ENCODE peak calls at places on chromosomes 6 and 20, in eight cellular contexts. A is K562, U is endothelial cell of umbilical vein, L is HCT116, R is stomach, K is SK-N-SH, I is transverse colon, H is suprapubic skin. T is an unnamed sample.

GRCh38 chr6:11944111-11944510 is 68.0 kb upstream of the HIVEP1 start:
- DNase-seq in U (no peak), K (no peak), H (no peak), R (no peak), I (no peak), A (no peak), L (no peak), T (no peak)

GRCh38 chr20:4946585-4947378 is 54.5 kb downstream of the SLC23A2 start:
- DNase-seq in K (no peak), L (no peak), A (no peak), I (no peak), U (no peak), R (no peak), H (no peak), T (no peak)

GRCh38 chr6:115000736-115001135 is 657.9 kb upstream of the HS3ST5 start:
- DNase-seq in I (no peak), K (no peak), A (no peak), H (no peak), U (no peak), R (no peak), L (no peak), T (no peak)

GRCh38 chr20:60255866-60256265 is 297.6 kb downstream of the CDH26 start:
- DNase-seq in A (no peak), I (no peak), L (no peak), U (no peak), H (no peak), R (no peak), K (peak; percentile 12), T (no peak)

GRCh38 chr20:7496394-7497111 is 443.7 kb downstream of the HAO1 start:
- DNase-seq in R (no peak), U (peak; percentile 11), I (no peak), H (no peak), K (no peak), A (no peak), L (no peak), T (no peak)

GRCh38 chr6:19454296-19454998 is 382.7 kb upstream of the ID4 start:
- DNase-seq in A (no peak), K (no peak), U (no peak), H (no peak), R (no peak), I (no peak), L (no peak), T (no peak)

GRCh38 chr6:34022873-34023255 is 123.0 kb downstream of the GRM4 start:
- DNase-seq in I (no peak), H (no peak), K (no peak), A (no peak), U (no peak), R (no peak), L (no peak), T (no peak)

GRCh38 chr6:46014511-46015118 is 1.0 kb downstream of the CLIC5 start:
- DNase-seq in I (peak; percentile 45), H (no peak), K (no peak), R (no peak), L (no peak), A (no peak), U (no peak), T (no peak)

GRCh38 chr20:14955396-14955795 is 618.0 kb upstream of the FLRT3 start:
- DNase-seq in I (no peak), A (peak; percentile 5), K (no peak), R (no peak), H (no peak), L (no peak), U (no peak), T (no peak)

GRCh38 chr6:161168281-161168891 is 105.5 kb downstream of the AGPAT4 start:
- DNase-seq in K (peak; percentile 63), H (no peak), A (no peak), L (peak; percentile 86), R (no peak), U (peak; percentile 84), I (no peak), T (no peak)

GRCh38 chr20:45819466-45819865 is 7.0 kb downstream of the UBE2C start:
- DNase-seq in U (no peak), K (no peak), A (no peak), L (no peak), I (no peak), H (no peak), R (no peak), T (no peak)

DNA sequence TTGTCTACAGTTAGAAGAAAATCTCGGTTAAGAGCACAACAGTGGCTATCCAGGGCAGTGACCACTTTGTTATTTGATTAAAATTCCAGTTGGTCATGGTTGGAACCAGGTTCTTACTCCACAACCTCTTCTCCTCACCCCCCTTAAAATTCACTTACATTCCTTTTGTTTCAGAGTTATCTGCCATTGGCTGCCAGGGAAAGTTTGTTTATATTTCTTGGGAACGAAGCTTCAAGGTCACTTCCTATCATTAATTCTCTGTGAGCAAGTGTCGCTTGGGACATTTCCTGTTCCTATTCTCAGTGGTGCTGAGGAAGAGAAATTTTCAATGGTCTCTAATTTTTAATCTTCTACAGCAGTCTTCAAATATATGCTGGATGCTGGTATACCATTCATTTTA is 121.1 kb upstream of the COL21A1 start:
- DNase-seq in K (no peak), I (no peak), U (peak; percentile 76), A (no peak), L (no peak), R (no peak), H (no peak), T (no peak)
- H3K27ac ChIP-seq in K (peak overlapping the region; percentile 94), I (peak overlapping the region; percentile 83), U (peak overlapping the region; percentile 99), A (no peak overlapping the region), L (no peak overlapping the region), R (peak overlapping the region; percentile 84), H (no peak overlapping the region), T (peak overlapping the region; percentile 90)

GRCh38 chr20:56222945-56223344 is 25.6 kb upstream of the MC3R start:
- DNase-seq in A (no peak), R (no peak), U (no peak), I (no peak), L (no peak), H (no peak), K (no peak), T (no peak)
- H3K9me3 ChIP-seq in A (no peaks in the 10 kb centered on the region), R (peaks cover 7% of the 10 kb centered on the region), U (peaks cover 3% of the 10 kb centered on the region), I (no peaks in the 10 kb centered on the region), L (no peaks in the 10 kb centered on the region), H (peaks cover 5% of the 10 kb centered on the region), K (no peaks in the 10 kb centered on the region), T (no peaks in the 10 kb centered on the region)

GRCh38 chr20:346033-346639 is 775 bp upstream of the NRSN2 start:
- DNase-seq in R (no peak), H (no peak), L (no peak), A (no peak), I (no peak), U (no peak), K (no peak), T (no peak)

GRCh38 chr20:347640-348484 is 951 bp downstream of the NRSN2 start:
- DNase-seq in K (peak; percentile 100), R (peak; percentile 85), L (no peak), H (peak; percentile 93), I (peak; percentile 90), A (peak; percentile 98), U (peak; percentile 89), T (peak; percentile 96)

GRCh38 chr20:347317-347639 is 367 bp downstream of the NRSN2 start:
- DNase-seq in A (no peak), U (no peak), L (no peak), H (no peak), R (no peak), K (no peak), I (no peak), T (no peak)

GRCh38 chr20:348972-349841 is 2.3 kb downstream of the NRSN2 start:
- DNase-seq in U (no peak), H (no peak), I (no peak), L (no peak), A (no peak), K (no peak), R (peak; percentile 58), T (no peak)

GRCh38 chr20:346640-347316 is at the start of gene NRSN2:
- DNase-seq in L (no peak), U (peak; percentile 62), I (peak; percentile 61), R (peak; percentile 60), H (peak; percentile 72), K (peak; percentile 89), A (peak; percentile 77), T (no peak)
- TF ChIP-seq POLR2AphosphoS5 in L (no peak), U (peak; percentile 70), I (no peak), R (no peak), H (no peak), K (peak; percentile 42), A (no peak), T (peak; percentile 51)

GRCh38 chr6:41585605-41586004 is 39.4 kb downstream of the FOXP4 start:
- DNase-seq in A (no peak), K (no peak), R (no peak), L (no peak), I (no peak), H (no peak), U (no peak), T (no peak)
- H3K27ac ChIP-seq in A (no peak overlapping the region), K (no peak overlapping the region), R (peak overlapping the region; percentile 58), L (no peak overlapping the region), I (no peak overlapping the region), H (no peak overlapping the region), U (no peak overlapping the region), T (no peak overlapping the region)

GRCh38 chr6:168582581-168582981 is 141.6 kb downstream of the SMOC2 start:
- DNase-seq in A (no peak), H (no peak), L (no peak), U (no peak), K (no peak), R (no peak), I (no peak), T (no peak)

GRCh38 chr6:168583821-168584220 is 142.8 kb downstream of the SMOC2 start:
- DNase-seq in I (no peak), H (no peak), U (no peak), A (no peak), K (no peak), R (peak; percentile 56), L (no peak), T (no peak)

GRCh38 chr6:168583126-168583525 is 142.1 kb downstream of the SMOC2 start:
- DNase-seq in A (no peak), K (no peak), R (no peak), H (no peak), I (no peak), L (no peak), U (no peak), T (no peak)

GRCh38 chr6:168581706-168582105 is 140.7 kb downstream of the SMOC2 start:
- DNase-seq in L (no peak), H (no peak), A (no peak), U (no peak), R (no peak), I (no peak), K (no peak), T (no peak)

GRCh38 chr6:168581236-168581635 is 140.3 kb downstream of the SMOC2 start:
- DNase-seq in I (no peak), R (no peak), K (no peak), A (no peak), L (no peak), U (no peak), H (no peak), T (no peak)
- H3K9me3 ChIP-seq in I (no peaks in the 10 kb centered on the region), R (no peaks in the 10 kb centered on the region), K (no peaks in the 10 kb centered on the region), A (no peaks in the 10 kb centered on the region), L (no peaks in the 10 kb centered on the region), U (peaks cover 2% of the 10 kb centered on the region), H (no peaks in the 10 kb centered on the region), T (no peaks in the 10 kb centered on the region)

T was measured in esophagus muscularis mucosa.